ENCODE peak calls at places on chromosome 19, in eight cellular contexts. N, X, T, R, F, V, I and Z are unnamed samples.

GRCh38 chr19:42091300-42092266 is 15.6 kb downstream of the ZNF574 start:
- DNase-seq in I (no peak), X (no peak), R (no peak), V (peak), T (no peak), N (peak), F (no peak), Z (peak)

GRCh38 chr19:13794752-13795589 is at the start of gene ZSWIM4:
- DNase-seq in V (peak), T (peak), F (peak), N (peak), R (peak), I (peak), X (peak), Z (peak)

GRCh38 chr19:6730153-6730804 is 7.1 kb downstream of the GPR108 start:
- DNase-seq in T (peak), X (no peak), N (no peak), V (peak), I (peak), R (peak), F (peak), Z (no peak)

GRCh38 chr19:4093643-4094175 is 27.0 kb upstream of the ZBTB7A start:
- DNase-seq in T (no peak), N (no peak), I (no peak), X (no peak), F (no peak), R (no peak), V (no peak), Z (no peak)

GRCh38 chr19:52270266-52270885 is 989 bp downstream of the ZNF766 start:
- DNase-seq in F (peak), X (peak), T (peak), N (no peak), I (no peak), R (no peak), V (peak), Z (peak)

GRCh38 chr19:50695251-50696064 is 24.1 kb downstream of the SHANK1 start:
- DNase-seq in N (no peak), R (no peak), I (no peak), F (no peak), T (peak), X (no peak), V (no peak), Z (no peak)

GRCh38 chr19:56110515-56111448 is 10.3 kb downstream of the ZNF787 start:
- DNase-seq in X (peak), N (peak), T (no peak), R (no peak), F (no peak), V (peak), I (peak), Z (peak)

GRCh38 chr19:426725-427445 is 17.9 kb upstream of the C2CD4C start:
- DNase-seq in X (no peak), F (no peak), N (no peak), R (no peak), T (peak), I (no peak), V (no peak), Z (no peak)

GRCh38 chr19:13925990-13926389 is 12.2 kb downstream of the PODNL1 start:
- DNase-seq in N (no peak), X (no peak), R (no peak), I (no peak), T (no peak), V (no peak), F (no peak), Z (no peak)

GRCh38 chr19:42066075-42066754 is 3.8 kb downstream of the GRIK5 start:
- DNase-seq in V (no peak), F (no peak), T (no peak), I (no peak), R (no peak), X (no peak), N (no peak), Z (peak)

GRCh38 chr19:5594521-5594950 is 26.8 kb upstream of the TINCR start:
- DNase-seq in F (no peak), N (peak), T (no peak), V (peak), I (no peak), X (no peak), R (no peak), Z (no peak)

GRCh38 chr19:31353826-31354225 is 4.6 kb upstream of the TSHZ3 start:
- DNase-seq in N (no peak), R (no peak), T (no peak), I (peak), F (no peak), X (no peak), V (no peak), Z (no peak)

GRCh38 chr19:40601061-40601973 is at the start of gene LTBP4:
- DNase-seq in X (peak), I (no peak), V (peak), T (no peak), N (peak), R (no peak), F (no peak), Z (no peak)

GRCh38 chr19:50666346-50667176 is 17.3 kb downstream of the C19orf81 start:
- DNase-seq in N (no peak), T (no peak), I (no peak), X (no peak), F (no peak), R (no peak), V (no peak), Z (no peak)

GRCh38 chr19:8373867-8374813 is 10.2 kb downstream of the ANGPTL4 start:
- DNase-seq in I (peak), F (no peak), N (no peak), T (peak), X (no peak), V (peak), R (peak), Z (no peak)

GRCh38 chr19:3585301-3586123 is at the start of gene GIPC3:
- DNase-seq in F (no peak), I (no peak), T (no peak), R (no peak), V (no peak), N (no peak), X (no peak), Z (no peak)

GRCh38 chr19:30263719-30264440 is 108.3 kb upstream of the ZNF536 start:
- DNase-seq in X (no peak), R (no peak), V (no peak), F (no peak), I (no peak), N (no peak), T (no peak), Z (no peak)

GRCh38 chr19:44613295-44614168 is at the start of gene IGSF23:
- DNase-seq in F (no peak), I (no peak), X (no peak), R (no peak), V (peak), N (no peak), T (no peak), Z (no peak)

GRCh38 chr19:33407716-33408115 is 34.2 kb downstream of the CEBPG start:
- DNase-seq in R (no peak), I (no peak), F (no peak), N (peak), X (no peak), V (no peak), T (no peak), Z (no peak)

GRCh38 chr19:42254850-42255765 is at the start of gene ERF:
- DNase-seq in I (peak), R (peak), N (peak), F (peak), T (peak), V (peak), X (peak), Z (peak)

GRCh38 chr19:6720369-6721112 is at the start of gene C3:
- DNase-seq in I (peak), N (no peak), X (peak), F (no peak), R (peak), T (peak), V (no peak), Z (no peak)

GRCh38 chr19:13163609-13164364 is 13.6 kb downstream of the IER2 start:
- DNase-seq in V (peak), I (peak), X (peak), T (peak), N (peak), R (peak), F (no peak), Z (peak)

GRCh38 chr19:7883796-7884570 is 4.3 kb upstream of the LRRC8E start:
- DNase-seq in I (no peak), F (no peak), T (peak), R (no peak), X (no peak), V (no peak), N (no peak), Z (no peak)

GRCh38 chr19:36201684-36202083 is 12.8 kb downstream of the ZNF565 start:
- DNase-seq in T (no peak), X (no peak), I (no peak), V (no peak), F (no peak), N (no peak), R (no peak), Z (no peak)

GRCh38 chr19:6604906-6605305 is 14.0 kb upstream of the CD70 start:
- DNase-seq in R (no peak), T (no peak), V (no peak), I (no peak), X (no peak), F (no peak), N (no peak), Z (no peak)

GRCh38 chr19:5607318-5608270 is 15.0 kb downstream of the SAFB2 start:
- DNase-seq in T (no peak), I (no peak), X (no peak), N (no peak), V (no peak), F (no peak), R (no peak), Z (no peak)

GRCh38 chr19:1634242-1634937 is 18.0 kb downstream of the TCF3 start:
- DNase-seq in X (no peak), F (no peak), N (no peak), I (no peak), T (no peak), V (no peak), R (no peak), Z (no peak)

GRCh38 chr19:1634938-1635243 is 17.5 kb downstream of the TCF3 start:
- DNase-seq in N (no peak), I (no peak), R (no peak), F (no peak), T (no peak), X (no peak), V (no peak), Z (no peak)

GRCh38 chr19:1632462-1633268 is 19.8 kb downstream of the TCF3 start:
- DNase-seq in V (peak), N (no peak), F (no peak), R (no peak), X (no peak), I (no peak), T (no peak), Z (no peak)

GRCh38 chr19:1633269-1633606 is 19.2 kb downstream of the TCF3 start:
- DNase-seq in N (no peak), V (no peak), X (no peak), T (no peak), I (no peak), R (no peak), F (no peak), Z (no peak)

DNA sequence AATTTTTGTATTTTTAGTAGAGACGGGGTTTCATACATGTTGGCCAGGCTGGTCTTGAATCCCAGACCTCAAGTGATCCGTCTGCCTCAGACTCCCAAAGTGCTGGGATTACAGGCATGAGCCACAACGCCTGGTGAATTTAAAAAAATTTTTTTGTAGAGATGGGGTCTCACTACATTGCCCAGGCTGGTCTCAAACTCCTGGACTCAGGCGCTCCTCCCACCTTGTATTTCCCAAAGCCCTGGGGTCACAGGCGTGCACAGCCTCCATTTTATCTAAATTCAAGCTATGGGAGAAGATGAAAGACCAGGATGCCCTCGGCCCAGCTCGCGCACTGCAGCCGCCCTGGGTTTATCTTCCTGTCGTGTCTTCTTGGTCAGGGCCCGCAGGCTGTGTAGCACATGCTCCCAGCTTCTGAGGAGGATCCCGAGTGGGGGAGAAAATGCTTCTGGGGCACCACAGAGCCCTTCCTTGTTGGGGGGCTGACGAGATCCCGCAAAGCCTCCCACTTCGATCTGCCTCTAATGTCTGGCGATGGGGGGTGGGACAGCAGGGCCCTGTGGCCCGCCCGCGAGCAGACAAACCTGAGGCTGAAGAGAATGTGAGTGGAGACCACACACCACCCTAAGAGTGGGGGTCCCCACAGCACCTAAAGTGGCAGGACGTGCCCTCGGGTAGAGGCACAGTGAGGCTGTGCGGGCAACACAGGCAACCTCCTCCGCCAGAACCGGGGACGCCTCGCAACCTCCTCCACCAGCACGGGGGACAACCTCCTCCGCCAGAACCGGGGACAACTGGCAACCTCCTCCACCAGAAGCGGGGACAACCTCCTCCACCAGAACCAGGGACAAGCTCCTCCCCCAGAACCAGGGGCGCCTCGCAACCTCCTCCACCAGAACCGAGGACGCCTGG is 15.8 kb downstream of the TCF3 start:
- DNase-seq in N (no peak), R (no peak), V (no peak), I (no peak), T (no peak), F (no peak), X (no peak), Z (no peak)
- TF ChIP-seq POLR2A in N (no peak), R (no peak), V (no peak), I (no peak), T (no peak), F (no peak), X (no peak), Z (no peak)

GRCh38 chr19:46946090-46946489 is 73.5 kb upstream of the NPAS1 start:
- DNase-seq in T (no peak), X (no peak), N (no peak), R (no peak), I (no peak), V (peak), F (no peak), Z (no peak)

GRCh38 chr19:46946611-46947238 is 72.9 kb upstream of the NPAS1 start:
- DNase-seq in I (no peak), V (no peak), T (no peak), F (no peak), N (no peak), R (no peak), X (no peak), Z (no peak)

GRCh38 chr19:46944123-46944718 is 75.4 kb upstream of the NPAS1 start:
- DNase-seq in N (no peak), X (no peak), R (no peak), T (no peak), F (no peak), V (no peak), I (no peak), Z (no peak)

GRCh38 chr19:46944918-46945628 is 74.6 kb upstream of the NPAS1 start:
- DNase-seq in F (no peak), T (no peak), X (peak), I (peak), R (peak), N (no peak), V (peak), Z (no peak)

DNA sequence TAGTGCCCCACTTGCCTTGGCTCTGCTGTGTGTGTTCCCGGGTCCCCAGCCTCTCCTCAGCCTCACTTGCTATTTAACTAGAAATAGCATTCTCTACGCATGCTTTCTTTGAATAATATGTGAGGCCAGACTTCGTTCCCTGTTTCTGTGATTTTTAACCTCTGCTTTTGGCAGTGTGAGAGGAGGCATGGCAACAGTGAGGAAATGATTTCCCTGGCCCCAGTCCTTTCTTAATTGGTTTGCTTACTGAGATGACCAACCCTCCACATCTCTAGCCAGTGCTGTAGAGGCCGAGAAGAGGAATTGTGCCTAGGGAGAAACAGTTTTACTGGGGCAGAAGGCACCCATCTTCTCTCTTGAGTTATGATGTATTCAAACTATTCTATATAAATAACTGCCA is 74.0 kb upstream of the NPAS1 start:
- DNase-seq in I (no peak), V (no peak), T (no peak), F (no peak), R (no peak), X (no peak), N (no peak), Z (no peak)
- TF ChIP-seq POLR2A in I (no peak), V (no peak), T (no peak), F (no peak), R (no peak), X (no peak), N (no peak), Z (no peak)

GRCh38 chr19:39363909-39364457 is 21.8 kb downstream of the SAMD4B start:
- DNase-seq in N (no peak), V (no peak), I (no peak), F (no peak), T (no peak), R (peak), X (peak), Z (no peak)

GRCh38 chr19:39369200-39369599 is 21.7 kb downstream of the PAF1 start:
- DNase-seq in X (no peak), R (no peak), F (no peak), T (no peak), N (no peak), V (no peak), I (no peak), Z (no peak)

GRCh38 chr19:39362682-39363657 is 20.7 kb downstream of the SAMD4B start:
- DNase-seq in R (no peak), N (no peak), V (no peak), F (no peak), X (no peak), T (no peak), I (no peak), Z (no peak)

GRCh38 chr19:39360599-39360998 is 18.4 kb downstream of the SAMD4B start:
- DNase-seq in T (no peak), X (no peak), N (no peak), V (no peak), R (no peak), I (no peak), F (no peak), Z (no peak)

GRCh38 chr19:39365531-39365930 is 23.3 kb downstream of the SAMD4B start:
- DNase-seq in T (no peak), X (no peak), I (no peak), F (no peak), V (no peak), N (no peak), R (no peak), Z (no peak)
- TF ChIP-seq POLR2A in T (no peak), X (no peak), I (no peak), F (no peak), V (no peak), N (no peak), R (no peak), Z (no peak)

DNA sequence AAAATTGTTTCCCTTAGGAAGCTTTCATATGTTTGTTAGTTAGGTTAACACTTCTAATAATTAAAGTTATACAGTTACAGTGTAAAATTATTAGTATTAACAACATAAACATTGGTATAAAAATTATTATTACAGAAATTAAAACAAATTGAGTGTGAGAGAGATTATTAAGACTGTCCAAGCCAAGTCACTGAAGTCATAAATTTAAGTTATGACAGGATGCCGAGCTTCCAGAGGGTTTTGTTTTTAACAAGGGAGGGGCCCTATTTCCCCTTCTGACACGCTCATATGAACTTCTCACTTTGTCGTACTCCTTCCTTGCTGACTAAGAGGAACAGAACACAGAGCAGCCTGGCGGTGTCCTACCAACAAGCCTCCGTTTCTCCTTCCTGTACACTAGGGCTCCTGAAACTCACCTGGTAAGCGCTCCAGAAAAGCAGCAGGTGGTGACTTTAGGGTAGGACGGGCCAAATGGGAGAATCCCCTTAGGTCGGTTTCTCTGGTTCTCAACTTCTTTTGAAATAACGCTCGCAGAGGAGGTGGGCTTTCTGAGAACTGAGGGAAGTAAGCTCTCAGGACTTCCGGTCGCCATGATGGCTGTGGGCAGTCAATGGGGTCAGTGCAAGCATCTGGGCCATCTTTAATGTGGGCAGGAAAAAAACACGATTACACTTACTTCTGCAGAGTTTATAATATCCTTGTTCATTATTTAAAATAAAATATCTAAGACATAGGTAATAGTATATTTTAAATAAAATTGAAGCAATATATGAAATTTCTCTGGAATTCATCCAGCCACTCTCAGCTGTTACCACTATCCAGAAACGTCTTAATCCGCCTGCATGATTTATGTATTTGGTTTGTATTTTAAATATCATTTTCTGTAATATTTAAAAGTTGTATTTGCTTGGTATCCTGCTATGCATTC is at the start of gene CARD8:
- DNase-seq in V (peak), F (no peak), T (peak), R (peak), X (peak), I (peak), N (peak), Z (peak)
- TF ChIP-seq POLR2A in V (peak), F (peak), T (peak), R (no peak), X (no peak), I (peak), N (peak), Z (no peak)

GRCh38 chr19:16206637-16207036 is 8.9 kb downstream of the AP1M1 start:
- DNase-seq in N (peak), I (no peak), R (no peak), X (no peak), F (no peak), V (no peak), T (no peak), Z (no peak)
- TF ChIP-seq POLR2A in N (no peak), I (no peak), R (no peak), X (no peak), F (peak), V (no peak), T (no peak), Z (no peak)